ENCODE peak calls at places on chromosome 15, in four cellular contexts. C is HepG2, U is GM12878, Y is K562. A is an unnamed sample.

GRCh38 chr15:83602021-83602420 is 51.9 kb upstream of the ADAMTSL3 start:
- ATAC-seq in U (no peak), Y (no peak), C (no peak), A (no peak)

GRCh38 chr15:31975446-31976229 is 54.7 kb upstream of the CHRNA7 start:
- ATAC-seq in Y (peak; percentile 36), C (peak; percentile 29), U (peak; percentile 39), A (no peak)

GRCh38 chr15:96147267-96147666 is 183.2 kb upstream of the NR2F2 start:
- ATAC-seq in C (no peak), Y (peak; percentile 54), U (no peak), A (no peak)

GRCh38 chr15:57946491-57947048 is 118.9 kb downstream of the ALDH1A2 start:
- ATAC-seq in U (no peak), Y (no peak), C (no peak), A (no peak)

GRCh38 chr15:91376016-91376415 is 276.0 kb downstream of the SV2B start:
- ATAC-seq in C (no peak), U (no peak), Y (no peak), A (no peak)

GRCh38 chr15:27353837-27354236 is 382.9 kb downstream of the GABRG3 start:
- ATAC-seq in C (no peak), Y (no peak), U (no peak), A (no peak)

GRCh38 chr15:35671197-35671596 is 125.2 kb upstream of the DPH6 start:
- ATAC-seq in U (no peak), C (no peak), Y (no peak), A (no peak)

GRCh38 chr15:23854535-23855252 is 167.6 kb upstream of the NDN start:
- ATAC-seq in U (no peak), Y (no peak), C (peak; percentile 23), A (no peak)

GRCh38 chr15:32802296-32802936 is 84.6 kb downstream of the GREM1 start:
- ATAC-seq in C (no peak), U (no peak), Y (no peak), A (no peak)

GRCh38 chr15:76161153-76162049 is 101.6 kb downstream of the TMEM266 start:
- ATAC-seq in U (no peak), Y (no peak), C (no peak), A (no peak)

GRCh38 chr15:60134609-60135008 is 130.5 kb downstream of the FOXB1 start:
- ATAC-seq in C (no peak), Y (no peak), U (no peak), A (no peak)

GRCh38 chr15:67746022-67746421 is 79.3 kb upstream of the SKOR1 start:
- ATAC-seq in U (no peak), Y (no peak), C (no peak), A (peak; percentile 74)

GRCh38 chr15:50996641-50997040 is 88.2 kb downstream of the AP4E1 start:
- ATAC-seq in Y (no peak), C (no peak), U (no peak), A (no peak)

GRCh38 chr15:79204886-79205285 is 77.6 kb upstream of the ANKRD34C start:
- ATAC-seq in U (no peak), Y (no peak), C (no peak), A (no peak)

GRCh38 chr15:94253742-94254141 is 22.4 kb downstream of the MCTP2 start:
- ATAC-seq in Y (no peak), U (peak; percentile 83), C (no peak), A (no peak)

GRCh38 chr15:77821188-77821958 is 188.7 kb upstream of the LINGO1 start:
- ATAC-seq in U (peak; percentile 91), C (peak; percentile 87), Y (peak; percentile 92), A (no peak)

GRCh38 chr15:72873379-72874233 is 90.0 kb upstream of the ADPGK start:
- ATAC-seq in U (no peak), C (no peak), Y (no peak), A (peak; percentile 51)

GRCh38 chr15:95770191-95770590 is 560.3 kb upstream of the NR2F2 start:
- ATAC-seq in U (no peak), Y (no peak), C (no peak), A (no peak)

GRCh38 chr15:85518979-85519761 is 138.8 kb downstream of the AKAP13 start:
- ATAC-seq in C (no peak), Y (no peak), U (no peak), A (peak; percentile 62)

GRCh38 chr15:77118787-77119410 is 48.0 kb upstream of the TSPAN3 start:
- ATAC-seq in Y (peak; percentile 69), U (peak; percentile 81), C (peak; percentile 62), A (peak; percentile 43)

GRCh38 chr15:62453356-62453755 is 288.3 kb upstream of the C2CD4B start:
- ATAC-seq in U (no peak), Y (no peak), C (no peak), A (no peak)

GRCh38 chr15:23574742-23575141 is 9.3 kb downstream of the MKRN3 start:
- ATAC-seq in Y (peak; percentile 78), C (peak; percentile 92), U (no peak), A (no peak)

GRCh38 chr15:99619712-99620111 is 53.9 kb downstream of the MEF2A start:
- ATAC-seq in Y (no peak), C (peak; percentile 49), U (no peak), A (peak; percentile 61)

DNA sequence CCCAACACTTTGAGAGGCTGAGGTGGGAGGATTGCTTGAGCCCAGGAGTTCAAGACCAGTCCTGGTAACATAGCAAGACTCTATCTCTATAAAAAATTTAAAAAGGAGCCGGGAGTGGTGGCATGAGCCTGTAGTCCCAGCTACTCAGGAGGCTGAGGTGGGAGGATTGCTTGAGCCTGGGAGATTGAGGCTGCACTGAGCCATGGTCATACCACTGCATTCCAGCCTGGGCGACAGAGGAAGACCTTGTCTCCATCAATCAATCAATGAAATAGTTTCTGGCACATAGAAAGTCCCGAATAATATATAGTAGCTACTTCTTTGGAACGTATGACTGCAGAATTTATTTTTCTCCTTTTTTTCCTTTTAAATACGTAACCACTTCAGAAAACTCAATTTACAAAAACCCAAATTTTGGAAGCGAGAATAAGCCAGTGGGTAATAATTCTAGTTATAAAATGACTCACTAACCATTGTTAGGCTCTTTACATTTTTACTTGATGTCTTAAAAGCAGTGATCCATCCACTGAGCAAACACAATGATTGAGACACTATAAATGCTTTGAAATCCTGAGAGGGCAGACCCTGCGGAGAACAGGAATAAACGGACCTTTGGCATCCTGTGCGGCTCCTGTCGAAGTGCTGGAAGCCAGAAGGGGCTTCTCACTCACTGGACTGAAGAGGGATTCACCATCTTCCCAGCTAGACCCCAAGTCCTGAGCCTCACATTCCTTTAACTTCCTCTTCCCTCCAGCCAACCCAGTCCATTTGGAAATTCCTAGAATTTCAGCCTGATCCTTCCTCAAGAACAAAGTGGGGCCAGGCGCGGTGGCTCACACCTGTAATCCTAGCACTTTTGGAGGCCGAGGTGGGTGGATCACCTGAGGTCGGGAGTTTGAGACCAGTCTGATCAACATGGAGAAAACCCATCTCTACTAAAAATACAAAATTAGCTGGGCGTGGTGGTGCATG is 68.4 kb upstream of the MFGE8 start:
- ATAC-seq in C (no peak), Y (no peak), U (peak; percentile 15), A (no peak)
- TF ChIP-seq POLR2AphosphoS5 in C (no peak), Y (no peak), U (no peak), A (no peak)

GRCh38 chr15:40754574-40754882 is 526 bp downstream of the RMDN3 start:
- ATAC-seq in C (peak; percentile 70), Y (peak; percentile 53), U (peak; percentile 45), A (peak; percentile 18)

GRCh38 chr15:40754883-40755815 is at the start of gene RMDN3:
- ATAC-seq in C (peak; percentile 87), U (peak; percentile 89), Y (peak; percentile 87), A (peak; percentile 95)

GRCh38 chr15:40759961-40760360 is 3.9 kb upstream of the GCHFR start:
- ATAC-seq in Y (no peak), U (no peak), C (no peak), A (no peak)

GRCh38 chr15:40755821-40756220 is 767 bp upstream of the RMDN3 start:
- ATAC-seq in C (no peak), Y (no peak), U (no peak), A (no peak)

DNA sequence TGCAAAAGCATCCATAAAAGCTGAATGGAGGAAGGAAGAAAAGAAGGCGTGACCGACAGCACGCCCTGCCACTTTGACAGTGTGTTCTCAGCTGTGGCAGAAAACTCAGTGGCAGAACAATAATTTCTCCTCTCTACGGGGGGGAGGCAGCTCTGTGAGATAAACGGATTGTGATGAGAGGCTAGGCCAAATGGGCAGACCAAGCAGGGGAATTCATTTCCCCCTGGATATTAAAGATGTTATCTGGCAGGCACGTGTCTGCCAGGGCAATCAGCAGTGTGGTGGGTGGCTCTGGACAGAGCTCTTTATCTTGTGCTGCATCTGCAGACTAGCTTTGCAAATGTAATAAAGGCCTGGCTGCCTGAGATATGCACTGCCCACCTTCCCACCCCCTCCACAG is 1.9 kb upstream of the RMDN3 start:
- ATAC-seq in C (no peak), U (no peak), Y (no peak), A (no peak)
- H3K4me3 ChIP-seq in C (no peak overlapping the region), U (no peak overlapping the region), Y (no peak overlapping the region), A (no peak overlapping the region)

DNA sequence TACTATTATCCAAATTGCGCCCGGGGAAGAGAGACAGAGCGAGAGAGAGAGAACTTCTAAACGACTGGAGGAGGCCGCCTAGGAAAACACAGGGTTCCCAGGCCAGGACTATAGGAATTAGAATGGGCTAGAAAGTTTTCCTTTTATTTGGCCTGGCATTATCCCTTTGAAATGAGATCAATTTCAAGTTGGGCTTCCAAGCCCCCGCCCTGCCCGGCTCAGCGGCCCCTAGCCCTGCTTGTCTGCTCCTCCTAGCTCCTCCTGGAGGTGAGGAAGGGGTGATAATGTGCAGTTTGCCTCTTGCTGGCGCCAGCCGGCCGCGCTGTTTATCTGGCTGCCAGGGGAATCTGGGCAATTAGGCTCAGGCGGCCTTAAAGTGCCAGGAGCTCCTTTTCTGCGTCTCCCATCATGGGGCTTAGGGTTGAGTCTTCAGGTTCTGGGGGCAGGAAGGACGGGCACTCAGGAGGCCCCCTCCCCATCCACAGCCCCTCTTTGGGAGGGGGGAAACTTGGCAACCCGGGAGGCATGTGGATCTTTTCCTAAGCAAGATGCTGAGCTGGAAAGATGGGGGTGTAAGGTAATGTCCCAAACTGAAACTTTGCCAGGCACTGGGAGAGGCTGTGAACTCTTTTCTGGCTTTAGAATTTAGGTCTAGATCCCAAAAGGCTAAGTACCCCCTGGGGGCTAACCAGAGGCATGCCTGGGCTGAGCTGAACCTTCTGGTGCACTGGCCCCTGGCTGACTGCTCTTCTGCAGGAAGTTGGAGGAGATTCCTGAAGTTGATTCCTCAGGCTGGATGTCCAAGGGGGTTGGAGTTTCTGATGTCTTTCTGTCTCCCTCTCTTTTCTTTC is 5.5 kb downstream of the SMAD6 start:
- ATAC-seq in Y (no peak), U (no peak), C (peak; percentile 30), A (peak; percentile 30)
- TF ChIP-seq EP300 in Y (no peak), U (no peak), C (no peak), A (no peak)

GRCh38 chr15:70892912-70893560 is 410 bp downstream of the LRRC49 start:
- ATAC-seq in U (peak; percentile 39), Y (no peak), C (no peak), A (peak; percentile 29)

DNA sequence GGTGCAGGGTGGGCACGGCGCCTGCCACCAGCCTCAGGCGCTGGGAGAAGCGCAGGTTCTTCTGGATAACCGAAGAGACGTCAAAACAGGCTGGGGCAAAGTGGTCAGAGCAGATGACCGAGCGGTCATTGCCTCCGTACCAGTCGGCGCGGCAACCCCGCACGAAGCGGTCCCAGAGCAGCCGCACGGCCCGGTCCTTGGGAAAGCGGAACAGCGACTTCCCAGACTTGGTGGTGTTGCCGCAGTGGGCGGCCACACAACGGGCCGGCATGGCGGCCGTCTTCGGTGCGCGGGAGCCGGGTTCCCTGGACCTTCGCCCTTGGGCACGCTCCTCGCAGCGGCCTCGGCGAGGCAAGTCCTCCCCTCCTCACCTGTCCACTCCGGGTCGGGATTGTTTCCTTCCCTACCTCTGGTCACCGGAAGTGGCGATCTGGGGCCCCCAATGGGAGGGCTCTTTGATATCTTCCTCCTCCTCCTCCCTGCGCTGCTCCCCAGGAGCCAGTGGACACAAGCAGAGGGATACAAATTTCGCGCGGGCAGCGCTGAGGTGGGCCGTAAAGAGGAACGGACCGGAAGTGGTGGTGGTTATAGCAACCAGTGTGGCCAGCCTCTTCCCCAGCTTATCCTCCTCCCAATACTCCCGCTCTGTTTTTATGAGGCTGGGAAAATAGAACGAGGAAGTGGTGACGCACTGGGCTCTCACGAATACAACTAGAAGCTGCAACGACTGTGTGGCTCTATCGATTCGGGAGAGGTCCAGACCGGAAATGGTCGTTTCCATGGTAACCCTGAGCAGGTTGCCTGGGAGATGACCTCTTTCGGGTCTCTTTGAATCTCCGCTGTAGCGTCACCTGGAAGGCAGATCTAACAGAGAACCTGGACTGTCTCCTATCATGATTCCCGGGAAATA is at the start of the genes LRRC49 and THAP10:
- ATAC-seq in U (peak; percentile 93), Y (peak; percentile 93), C (peak; percentile 99), A (peak; percentile 95)
- TF ChIP-seq POLR2AphosphoS5 in U (no peak), Y (no peak), C (peak; percentile 63), A (peak; percentile 5)